ENCODE peak calls at places on chromosomes 1 and 21, in eight cellular contexts. W is NCI-H510A treated with DMSO at 0.1 percent for 48 hours; H is renal cortical epithelial cell; G is activated CD8-positive, alpha-beta memory T cell treated with anti-CD3 and anti-CD28 coated beads, Interleukin-2, amount 50 U/mL, for 4 hours; Q is activated CD4-positive, alpha-beta T cell treated with anti-CD3 and anti-CD28 coated beads, Interleukin-2, amount 50 U/mL, for 24 hours; S is NCI-H1436; E is midbrain; U is AML-193. P is an unnamed sample.

GRCh38 chr1:101653482-101653946 is 343.2 kb downstream of the OLFM3 start:
- DNase-seq in S (no peak), E (no peak), Q (no peak), U (no peak), G (no peak), W (no peak), H (peak; percentile 2), P (no peak)

GRCh38 chr1:101914473-101915242 is 82.1 kb downstream of the OLFM3 start:
- DNase-seq in H (no peak), W (no peak), U (no peak), Q (no peak), S (no peak), E (no peak), G (no peak), P (no peak)

GRCh38 chr1:200038645-200038986 is 11.1 kb downstream of the NR5A2 start:
- DNase-seq in Q (no peak), S (no peak), E (no peak), W (no peak), U (no peak), H (no peak), G (no peak), P (no peak)

GRCh38 chr1:168469690-168470089 is 74.1 kb downstream of the XCL2 start:
- DNase-seq in U (peak; percentile 54), W (no peak), S (no peak), E (no peak), H (peak; percentile 62), Q (no peak), G (peak; percentile 42), P (peak; percentile 70)

GRCh38 chr1:44059956-44060355 is 28.7 kb upstream of the SLC6A9 start:
- DNase-seq in H (peak; percentile 64), U (no peak), W (no peak), S (no peak), E (no peak), Q (no peak), G (no peak), P (no peak)

GRCh38 chr1:83515566-83516169 is 483.3 kb downstream of the TTLL7 start:
- DNase-seq in E (no peak), G (no peak), W (no peak), S (no peak), H (no peak), U (no peak), Q (no peak), P (no peak)

GRCh38 chr21:34737115-34737514 is 68.3 kb downstream of the CLIC6 start:
- DNase-seq in G (no peak), W (no peak), H (peak; percentile 26), S (no peak), Q (no peak), E (no peak), U (no peak), P (no peak)

GRCh38 chr21:14737278-14737677 is 191.2 kb upstream of the SAMSN1 start:
- DNase-seq in W (no peak), U (no peak), Q (no peak), E (no peak), G (no peak), H (peak; percentile 10), S (no peak), P (no peak)

GRCh38 chr1:228782662-228783414 is 47.6 kb downstream of the RHOU start:
- DNase-seq in Q (no peak), S (no peak), H (peak; percentile 48), U (no peak), G (no peak), W (no peak), E (no peak), P (no peak)

GRCh38 chr1:223022641-223023473 is 120.2 kb downstream of the TLR5 start:
- DNase-seq in U (no peak), Q (no peak), S (no peak), G (no peak), W (peak; percentile 30), H (peak; percentile 15), E (no peak), P (no peak)

GRCh38 chr21:42222386-42222785 is 3.4 kb downstream of the ABCG1 start:
- DNase-seq in W (no peak), H (no peak), Q (no peak), G (no peak), E (no peak), S (no peak), U (no peak), P (no peak)

GRCh38 chr21:45281411-45282282 is 6.0 kb downstream of the POFUT2 start:
- DNase-seq in G (no peak), H (no peak), S (no peak), W (no peak), Q (no peak), E (peak; percentile 14), U (no peak), P (no peak)

GRCh38 chr1:168195199-168196135 is 16.7 kb downstream of the TIPRL start:
- DNase-seq in U (no peak), H (peak; percentile 13), W (no peak), S (no peak), G (no peak), Q (no peak), E (no peak), P (no peak)

GRCh38 chr1:186082235-186082937 is 292.7 kb downstream of the TPR start:
- DNase-seq in W (peak; percentile 99), E (no peak), H (peak; percentile 94), U (peak; percentile 88), S (peak; percentile 31), G (no peak), Q (no peak), P (peak; percentile 93)

GRCh38 chr1:226871636-226872327 is 1.4 kb downstream of the PSEN2 start:
- DNase-seq in H (no peak), W (no peak), S (no peak), U (no peak), G (no peak), Q (no peak), E (no peak), P (no peak)

GRCh38 chr1:109425902-109426277 is 358 bp downstream of the PSMA5 start:
- DNase-seq in Q (no peak), S (no peak), E (no peak), U (peak; percentile 29), W (peak; percentile 22), G (peak; percentile 61), H (peak; percentile 48), P (peak; percentile 74)

GRCh38 chr1:66298427-66298826 is 235.5 kb upstream of the SGIP1 start:
- DNase-seq in E (no peak), S (no peak), H (peak; percentile 64), Q (no peak), U (no peak), G (no peak), W (no peak), P (no peak)

GRCh38 chr1:20361805-20362381 is 71.2 kb downstream of the VWA5B1 start:
- DNase-seq in S (peak; percentile 52), H (peak; percentile 30), E (peak; percentile 83), U (peak; percentile 14), W (peak; percentile 74), G (peak; percentile 28), Q (no peak), P (no peak)

GRCh38 chr1:6273380-6273891 is 12.5 kb upstream of the GPR153 start:
- DNase-seq in Q (no peak), H (peak; percentile 92), W (peak; percentile 87), U (no peak), E (peak; percentile 48), G (no peak), S (peak; percentile 35), P (no peak)

GRCh38 chr1:228073870-228074545 is 8.5 kb upstream of the ARF1 start:
- DNase-seq in U (no peak), H (no peak), G (no peak), W (no peak), S (peak; percentile 37), E (no peak), Q (no peak), P (no peak)

GRCh38 chr1:153515504-153516394 is 20.0 kb downstream of the S100A6 start:
- DNase-seq in H (peak; percentile 47), W (peak; percentile 73), G (no peak), U (peak; percentile 61), E (no peak), Q (no peak), S (no peak), P (peak; percentile 83)

GRCh38 chr1:184755226-184756065 is 788 bp upstream of the EDEM3 start:
- DNase-seq in H (peak; percentile 86), Q (no peak), S (no peak), W (peak; percentile 56), G (no peak), U (peak; percentile 18), E (peak; percentile 49), P (no peak)

GRCh38 chr1:223620297-223620900 is 45.1 kb downstream of the CAPN8 start:
- DNase-seq in E (no peak), U (no peak), H (peak; percentile 61), S (no peak), G (no peak), Q (no peak), W (no peak), P (no peak)